ENCODE peak calls at places on chromosomes 1 and 21, in four cellular contexts. One of them, this sample, is unnamed.

GRCh38 chr1:21069549-21069948 is 107.1 kb downstream of the EIF4G3 start:
- DNase-seq in OCI-LY7: no peak
- DNase-seq in neural progenitor cell: no peak
- DNase-seq in fibroblast of lung: peak; percentile 78
- DNase-seq in this sample: no peak

GRCh38 chr1:206469411-206469932 is 804 bp upstream of the IKBKE start:
- DNase-seq in OCI-LY7: peak; percentile 40
- DNase-seq in fibroblast of lung: no peak
- DNase-seq in neural progenitor cell: no peak
- DNase-seq in this sample: peak; percentile 59

GRCh38 chr1:185157599-185158469 is 867 bp downstream of the SWT1 start:
- DNase-seq in fibroblast of lung: peak; percentile 8
- DNase-seq in neural progenitor cell: peak; percentile 26
- DNase-seq in OCI-LY7: no peak
- DNase-seq in this sample: peak; percentile 49

GRCh38 chr1:30756545-30757195 is 904 bp downstream of the LAPTM5 start:
- DNase-seq in fibroblast of lung: peak; percentile 96
- DNase-seq in neural progenitor cell: no peak
- DNase-seq in OCI-LY7: peak; percentile 80
- DNase-seq in this sample: peak; percentile 84

GRCh38 chr1:68917456-68917855 is 420.6 kb upstream of the DEPDC1 start:
- DNase-seq in fibroblast of lung: peak; percentile 33
- DNase-seq in neural progenitor cell: no peak
- DNase-seq in OCI-LY7: no peak
- DNase-seq in this sample: no peak

GRCh38 chr1:94067196-94067595 is 53.8 kb downstream of the ABCA4 start:
- DNase-seq in OCI-LY7: no peak
- DNase-seq in fibroblast of lung: peak; percentile 81
- DNase-seq in neural progenitor cell: no peak
- DNase-seq in this sample: no peak

GRCh38 chr21:41897047-41897669 is 18.0 kb upstream of the PRDM15 start:
- DNase-seq in OCI-LY7: no peak
- DNase-seq in fibroblast of lung: no peak
- DNase-seq in neural progenitor cell: no peak
- DNase-seq in this sample: no peak

GRCh38 chr1:153428790-153429189 is 12.5 kb downstream of the S100A7A start:
- DNase-seq in OCI-LY7: no peak
- DNase-seq in fibroblast of lung: no peak
- DNase-seq in neural progenitor cell: no peak
- DNase-seq in this sample: no peak

GRCh38 chr1:39979654-39980053 is 24.7 kb downstream of the MFSD2A start:
- DNase-seq in OCI-LY7: no peak
- DNase-seq in neural progenitor cell: no peak
- DNase-seq in fibroblast of lung: no peak
- DNase-seq in this sample: peak; percentile 70

GRCh38 chr1:78673120-78673519 is 23.5 kb downstream of the IFI44 start:
- DNase-seq in neural progenitor cell: peak; percentile 39
- DNase-seq in OCI-LY7: no peak
- DNase-seq in fibroblast of lung: no peak
- DNase-seq in this sample: peak; percentile 61

GRCh38 chr1:112674986-112675727 is 698 bp downstream of the MOV10 start:
- DNase-seq in OCI-LY7: peak; percentile 41
- DNase-seq in fibroblast of lung: no peak
- DNase-seq in neural progenitor cell: peak; percentile 85
- DNase-seq in this sample: peak; percentile 61

GRCh38 chr1:116769561-116769977 is 15.3 kb downstream of the CD2 start:
- DNase-seq in neural progenitor cell: no peak
- DNase-seq in OCI-LY7: peak; percentile 92
- DNase-seq in fibroblast of lung: peak; percentile 78
- DNase-seq in this sample: no peak

GRCh38 chr1:53899206-53899628 is 5.2 kb downstream of the DIO1 start:
- DNase-seq in neural progenitor cell: no peak
- DNase-seq in fibroblast of lung: peak; percentile 87
- DNase-seq in OCI-LY7: no peak
- DNase-seq in this sample: no peak

GRCh38 chr1:244325056-244325764 is 126.5 kb downstream of the ADSS2 start:
- DNase-seq in fibroblast of lung: no peak
- DNase-seq in OCI-LY7: peak; percentile 14
- DNase-seq in neural progenitor cell: no peak
- DNase-seq in this sample: no peak

GRCh38 chr21:43794311-43794710 is 4.9 kb downstream of the RRP1 start:
- DNase-seq in OCI-LY7: no peak
- DNase-seq in neural progenitor cell: no peak
- DNase-seq in fibroblast of lung: no peak
- DNase-seq in this sample: no peak

GRCh38 chr1:119475866-119476439 is 31.1 kb upstream of the HSD3B1 start:
- DNase-seq in OCI-LY7: peak; percentile 48
- DNase-seq in neural progenitor cell: peak; percentile 77
- DNase-seq in fibroblast of lung: peak; percentile 18
- DNase-seq in this sample: peak; percentile 85

GRCh38 chr21:32131960-32132359 is 146.9 kb downstream of the MIS18A start:
- DNase-seq in OCI-LY7: no peak
- DNase-seq in neural progenitor cell: no peak
- DNase-seq in fibroblast of lung: peak; percentile 42
- DNase-seq in this sample: no peak

GRCh38 chr21:42997053-42997452 is 22.7 kb downstream of the PKNOX1 start:
- DNase-seq in fibroblast of lung: peak; percentile 97
- DNase-seq in neural progenitor cell: no peak
- DNase-seq in OCI-LY7: no peak
- DNase-seq in this sample: peak; percentile 7

GRCh38 chr1:96416111-96416595 is 305.4 kb upstream of the PTBP2 start:
- DNase-seq in OCI-LY7: no peak
- DNase-seq in fibroblast of lung: peak; percentile 100
- DNase-seq in neural progenitor cell: no peak
- DNase-seq in this sample: no peak
- H3K4me2 ChIP-seq in OCI-LY7: no peak overlapping the region
- H3K4me2 ChIP-seq in fibroblast of lung: peak overlapping the region; percentile 46
- H3K4me2 ChIP-seq in neural progenitor cell: no peak overlapping the region
- H3K4me2 ChIP-seq in this sample: no peak overlapping the region

DNA sequence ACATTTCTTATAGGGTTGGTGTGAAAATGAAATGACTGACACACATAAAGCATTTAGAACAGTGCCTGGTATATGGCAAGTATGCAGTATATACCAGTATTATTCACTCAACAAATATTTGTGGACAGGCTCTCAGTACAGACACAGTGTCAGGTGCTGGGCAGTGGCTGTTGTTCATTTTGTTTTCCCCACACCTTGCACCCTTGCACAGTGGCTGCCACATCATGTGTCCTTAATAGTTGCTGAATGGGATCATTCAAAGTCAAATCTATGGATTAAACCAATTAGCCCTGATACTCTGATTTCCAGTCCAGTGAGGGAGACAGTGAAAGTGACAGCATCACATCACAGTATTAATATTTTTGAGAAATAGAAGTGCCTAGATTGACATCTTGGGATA is 2.4 kb downstream of the SLAMF1 start:
- DNase-seq in fibroblast of lung: no peak
- DNase-seq in neural progenitor cell: no peak
- DNase-seq in OCI-LY7: no peak
- DNase-seq in this sample: no peak
- H3K79me2 ChIP-seq in fibroblast of lung: no peaks in the 10 kb centered on the region
- H3K79me2 ChIP-seq in neural progenitor cell: no peaks in the 10 kb centered on the region
- H3K79me2 ChIP-seq in OCI-LY7: no peaks in the 10 kb centered on the region
- H3K79me2 ChIP-seq in this sample: no peaks in the 10 kb centered on the region

GRCh38 chr1:38291906-38292521 is 245.4 kb upstream of the POU3F1 start:
- DNase-seq in fibroblast of lung: peak; percentile 5
- DNase-seq in OCI-LY7: no peak
- DNase-seq in neural progenitor cell: peak; percentile 41
- DNase-seq in this sample: no peak
- H3K4me2 ChIP-seq in fibroblast of lung: no peak overlapping the region
- H3K4me2 ChIP-seq in OCI-LY7: no peak overlapping the region
- H3K4me2 ChIP-seq in neural progenitor cell: peak overlapping the region; percentile 57
- H3K4me2 ChIP-seq in this sample: no peak overlapping the region

GRCh38 chr1:179107706-179108629 is 26.1 kb downstream of the TOR3A start:
- DNase-seq in neural progenitor cell: no peak
- DNase-seq in fibroblast of lung: no peak
- DNase-seq in OCI-LY7: no peak
- DNase-seq in this sample: peak; percentile 48
- H3K79me2 ChIP-seq in neural progenitor cell: no peaks in the 10 kb centered on the region
- H3K79me2 ChIP-seq in fibroblast of lung: peaks cover 42% of the 10 kb centered on the region
- H3K79me2 ChIP-seq in OCI-LY7: no peaks in the 10 kb centered on the region
- H3K79me2 ChIP-seq in this sample: no peaks in the 10 kb centered on the region

GRCh38 chr21:45018131-45019075 is 56.0 kb upstream of the ADARB1 start:
- DNase-seq in OCI-LY7: no peak
- DNase-seq in neural progenitor cell: peak; percentile 25
- DNase-seq in fibroblast of lung: no peak
- DNase-seq in this sample: no peak
- H3K4me2 ChIP-seq in OCI-LY7: no peak overlapping the region
- H3K4me2 ChIP-seq in neural progenitor cell: peak overlapping the region; percentile 80
- H3K4me2 ChIP-seq in fibroblast of lung: no peak overlapping the region
- H3K4me2 ChIP-seq in this sample: no peak overlapping the region

GRCh38 chr21:34129971-34130597 is 56.7 kb downstream of the MRPS6 start:
- DNase-seq in fibroblast of lung: peak; percentile 47
- DNase-seq in OCI-LY7: peak; percentile 31
- DNase-seq in neural progenitor cell: peak; percentile 65
- DNase-seq in this sample: no peak

GRCh38 chr21:34130598-34130985 is 57.2 kb downstream of the MRPS6 start:
- DNase-seq in fibroblast of lung: no peak
- DNase-seq in neural progenitor cell: no peak
- DNase-seq in OCI-LY7: no peak
- DNase-seq in this sample: no peak

GRCh38 chr21:34129039-34129891 is 55.9 kb downstream of the MRPS6 start:
- DNase-seq in OCI-LY7: no peak
- DNase-seq in neural progenitor cell: peak; percentile 73
- DNase-seq in fibroblast of lung: peak; percentile 89
- DNase-seq in this sample: no peak

GRCh38 chr21:34128124-34128523 is 54.7 kb downstream of the MRPS6 start:
- DNase-seq in fibroblast of lung: no peak
- DNase-seq in OCI-LY7: no peak
- DNase-seq in neural progenitor cell: peak; percentile 12
- DNase-seq in this sample: no peak

DNA sequence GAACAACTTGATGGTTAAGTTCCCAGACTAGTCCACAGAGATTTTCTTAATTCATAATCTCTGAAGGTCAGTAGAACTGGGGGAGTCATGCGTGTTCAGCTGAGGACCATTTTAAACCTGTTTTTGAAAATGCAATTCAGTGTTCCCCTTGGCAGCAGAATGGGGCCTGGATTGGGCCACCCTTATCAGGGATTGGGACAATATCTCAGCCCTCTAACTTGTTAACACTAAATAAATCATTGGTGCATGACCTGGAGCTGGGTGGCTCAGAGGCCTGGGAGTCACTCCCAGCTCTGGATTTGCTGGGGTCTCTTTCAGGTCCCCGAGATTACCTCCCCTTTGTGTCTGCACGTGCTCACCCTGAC is 55.3 kb downstream of the MRPS6 start:
- DNase-seq in neural progenitor cell: no peak
- DNase-seq in fibroblast of lung: no peak
- DNase-seq in OCI-LY7: no peak
- DNase-seq in this sample: no peak
- H3K79me2 ChIP-seq in neural progenitor cell: peaks cover 100% of the 10 kb centered on the region
- H3K79me2 ChIP-seq in fibroblast of lung: peaks cover 33% of the 10 kb centered on the region
- H3K79me2 ChIP-seq in OCI-LY7: no peaks in the 10 kb centered on the region
- H3K79me2 ChIP-seq in this sample: peaks cover 100% of the 10 kb centered on the region

GRCh38 chr1:36116906-36117305 is 8.1 kb downstream of the COL8A2 start:
- DNase-seq in fibroblast of lung: no peak
- DNase-seq in OCI-LY7: no peak
- DNase-seq in neural progenitor cell: no peak
- DNase-seq in this sample: no peak

GRCh38 chr1:36119451-36119850 is 5.6 kb downstream of the COL8A2 start:
- DNase-seq in OCI-LY7: no peak
- DNase-seq in fibroblast of lung: peak; percentile 51
- DNase-seq in neural progenitor cell: no peak
- DNase-seq in this sample: no peak

GRCh38 chr1:36118396-36118795 is 6.6 kb downstream of the COL8A2 start:
- DNase-seq in OCI-LY7: no peak
- DNase-seq in fibroblast of lung: no peak
- DNase-seq in neural progenitor cell: no peak
- DNase-seq in this sample: no peak

GRCh38 chr1:36115931-36116330 is 9.1 kb downstream of the COL8A2 start:
- DNase-seq in fibroblast of lung: peak; percentile 58
- DNase-seq in OCI-LY7: no peak
- DNase-seq in neural progenitor cell: no peak
- DNase-seq in this sample: no peak

DNA sequence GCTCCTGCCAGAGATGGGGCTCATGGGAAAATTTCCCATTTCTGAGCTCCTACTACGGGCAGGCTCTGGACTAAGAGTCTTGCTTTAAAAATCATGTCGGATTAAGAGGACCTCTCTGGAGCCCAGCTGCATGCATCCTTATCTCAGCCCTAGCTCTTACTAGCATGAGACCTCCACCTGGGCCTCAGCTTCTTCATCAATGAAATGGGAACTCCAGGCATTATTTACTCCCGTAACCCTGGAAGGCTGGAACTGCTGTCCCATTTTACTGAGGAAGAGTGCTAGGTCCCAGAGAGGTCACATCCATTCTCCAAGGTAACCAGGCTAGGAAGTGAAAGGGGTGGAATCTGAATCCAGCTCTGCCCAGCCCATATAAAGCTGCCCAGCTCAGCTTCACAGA is 6.2 kb downstream of the COL8A2 start:
- DNase-seq in fibroblast of lung: no peak
- DNase-seq in neural progenitor cell: no peak
- DNase-seq in OCI-LY7: no peak
- DNase-seq in this sample: no peak
- H3K4me2 ChIP-seq in fibroblast of lung: no peak overlapping the region
- H3K4me2 ChIP-seq in neural progenitor cell: no peak overlapping the region
- H3K4me2 ChIP-seq in OCI-LY7: no peak overlapping the region
- H3K4me2 ChIP-seq in this sample: no peak overlapping the region

This sample was measured in Karpas-422.